ENCODE peak calls at places on chromosomes 6 and 20, in six cellular contexts. R is fibroblast of lung, X is cardiac fibroblast, P is epithelial cell of esophagus, M is AG04450, K is stomach. H is an unnamed sample.

GRCh38 chr20:38970302-38970701 is 8.2 kb downstream of the DHX35 start:
- DNase-seq in P (peak), X (peak), M (no peak), K (no peak), R (peak), H (peak)

GRCh38 chr6:137426007-137426689 is 68.0 kb downstream of the OLIG3 start:
- DNase-seq in R (no peak), X (no peak), P (no peak), M (no peak), K (no peak), H (no peak)

GRCh38 chr20:62141397-62142251 is 1.6 kb downstream of the PSMA7 start:
- DNase-seq in M (no peak), P (peak), R (no peak), X (peak), K (no peak), H (peak)

GRCh38 chr6:164561656-164562055 is 747.7 kb downstream of the C6orf118 start:
- DNase-seq in M (no peak), R (no peak), X (no peak), P (no peak), K (no peak), H (no peak)

GRCh38 chr6:50539441-50539840 is 173.9 kb upstream of the TFAP2D start:
- DNase-seq in X (no peak), P (peak), R (no peak), K (no peak), M (no peak), H (no peak)

GRCh38 chr6:1525364-1526038 is 84.2 kb upstream of the FOXC1 start:
- DNase-seq in P (peak), X (no peak), K (no peak), M (no peak), R (no peak), H (no peak)

GRCh38 chr20:51388227-51388626 is 154.3 kb downstream of the NFATC2 start:
- DNase-seq in P (peak), K (no peak), M (no peak), R (peak), X (no peak), H (peak)

GRCh38 chr20:57432874-57433491 is 41.8 kb downstream of the RBM38 start:
- DNase-seq in P (peak), K (peak), X (peak), R (peak), M (no peak), H (no peak)

GRCh38 chr20:52624270-52624669 is 347.9 kb upstream of the TSHZ2 start:
- DNase-seq in X (no peak), K (no peak), M (no peak), P (no peak), R (no peak), H (no peak)

GRCh38 chr6:166277021-166277420 is 31.2 kb downstream of the PRR18 start:
- DNase-seq in K (no peak), R (peak), M (no peak), X (peak), P (no peak), H (peak)

GRCh38 chr6:142885182-142885867 is 59.7 kb downstream of the HIVEP2 start:
- DNase-seq in P (peak), M (peak), R (peak), K (no peak), X (peak), H (peak)

GRCh38 chr6:165805604-165806003 is 142.6 kb upstream of the PDE10A start:
- DNase-seq in M (no peak), R (no peak), X (no peak), P (no peak), K (no peak), H (no peak)

GRCh38 chr6:135267085-135267484 is 86.0 kb downstream of the MYB start:
- DNase-seq in K (no peak), R (no peak), X (no peak), P (no peak), M (no peak), H (no peak)

GRCh38 chr6:43733471-43734293 is 36.3 kb upstream of the VEGFA start:
- DNase-seq in R (no peak), X (no peak), P (peak), M (no peak), K (peak), H (no peak)

GRCh38 chr20:43096471-43096870 is 93.2 kb downstream of the PTPRT start:
- DNase-seq in M (no peak), R (no peak), P (no peak), K (no peak), X (no peak), H (no peak)

GRCh38 chr6:56475736-56476457 is 166.8 kb downstream of the DST start:
- DNase-seq in X (peak), K (peak), M (no peak), R (peak), P (peak), H (no peak)

DNA sequence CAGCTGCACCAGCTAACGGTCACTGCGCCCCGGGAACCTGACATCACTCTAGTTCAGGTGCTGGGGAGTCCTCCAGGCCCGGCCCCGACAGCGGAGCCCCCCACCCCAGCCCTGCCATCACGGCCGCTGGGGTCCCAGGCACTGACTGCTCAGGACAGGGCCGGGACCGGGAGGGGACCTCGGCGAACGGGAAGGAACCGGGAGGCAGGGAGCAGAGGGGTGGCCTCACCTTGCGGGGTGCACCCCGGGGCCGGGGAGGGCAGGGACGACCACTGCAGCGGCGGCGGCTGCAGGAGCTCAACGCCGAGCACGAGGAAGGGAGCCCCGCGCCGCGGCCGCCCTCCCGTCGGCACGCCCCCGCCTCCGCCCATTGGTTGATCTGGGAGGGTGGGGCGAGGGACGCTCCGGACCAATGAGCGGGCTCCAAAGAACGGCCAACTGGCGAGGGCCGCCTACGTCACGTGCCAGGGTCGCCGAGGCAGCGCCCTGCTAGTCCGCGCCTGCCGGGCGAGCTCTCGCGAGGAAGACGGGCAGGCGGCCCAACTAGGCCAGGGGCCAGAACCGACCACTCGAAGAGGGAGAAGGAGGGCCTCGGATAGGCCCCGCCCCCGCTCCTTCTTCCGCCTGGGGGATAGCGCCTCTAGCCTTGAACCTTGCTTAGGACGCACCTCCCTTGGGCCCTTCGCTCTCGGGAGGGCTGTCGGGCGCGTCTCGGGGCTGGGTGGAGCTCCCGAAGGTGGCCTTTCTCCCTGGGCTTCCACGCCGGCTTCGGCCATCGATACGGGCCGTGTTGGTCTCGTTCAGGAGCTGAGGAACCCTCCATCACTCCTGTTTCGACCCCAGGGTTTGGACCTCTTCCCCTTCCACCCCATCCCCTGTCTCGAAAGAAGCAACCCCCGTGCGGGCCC is at the start of gene ADISSP:
- DNase-seq in K (peak), P (peak), M (peak), X (peak), R (peak), H (peak)
- TF ChIP-seq CTCF in K (no peak), P (no peak), M (peak), X (no peak), R (no peak), H (no peak)

GRCh38 chr6:36840471-36841461 is 1.5 kb upstream of the CPNE5 start:
- DNase-seq in X (peak), P (peak), R (no peak), M (no peak), K (no peak), H (no peak)
- H3K4me3 ChIP-seq in X (peak), P (peak), R (peak), M (peak), K (peak), H (peak)

DNA sequence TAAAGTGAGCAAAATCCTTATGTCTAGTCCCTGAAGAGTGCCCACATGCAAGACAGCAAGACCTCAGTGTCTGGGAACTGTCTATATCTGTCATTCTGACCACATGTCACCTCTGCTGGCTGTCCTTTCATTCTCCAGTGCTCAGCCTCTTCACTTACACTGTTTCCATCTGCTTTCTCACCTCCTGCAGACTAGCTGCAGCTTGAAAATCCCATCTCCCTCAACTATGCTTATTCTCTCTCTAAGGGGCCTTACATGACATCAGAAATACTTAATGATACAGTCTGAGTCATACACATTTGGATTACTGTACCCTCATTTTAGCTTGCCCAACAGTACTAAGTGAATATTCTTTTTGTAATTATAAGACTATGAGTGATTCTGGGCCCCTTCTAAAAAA is 587.8 kb downstream of the EPM2A start:
- DNase-seq in R (peak), K (no peak), M (no peak), X (no peak), P (peak), H (peak)
- TF ChIP-seq CTCF in R (no peak), K (no peak), M (no peak), X (no peak), P (no peak), H (no peak)

GRCh38 chr6:37783831-37784584 is 35.5 kb upstream of the ZFAND3 start:
- DNase-seq in M (no peak), R (peak), K (peak), X (peak), P (peak), H (peak)
- H3K4me3 ChIP-seq in M (peak), R (peak), K (peak), X (peak), P (peak), H (peak)

GRCh38 chr6:131807644-131808459 is at the start of gene ENPP1:
- DNase-seq in K (peak), P (peak), M (no peak), X (peak), R (peak), H (peak)
- TF ChIP-seq CTCF in K (peak), P (no peak), M (peak), X (peak), R (no peak), H (peak)

DNA sequence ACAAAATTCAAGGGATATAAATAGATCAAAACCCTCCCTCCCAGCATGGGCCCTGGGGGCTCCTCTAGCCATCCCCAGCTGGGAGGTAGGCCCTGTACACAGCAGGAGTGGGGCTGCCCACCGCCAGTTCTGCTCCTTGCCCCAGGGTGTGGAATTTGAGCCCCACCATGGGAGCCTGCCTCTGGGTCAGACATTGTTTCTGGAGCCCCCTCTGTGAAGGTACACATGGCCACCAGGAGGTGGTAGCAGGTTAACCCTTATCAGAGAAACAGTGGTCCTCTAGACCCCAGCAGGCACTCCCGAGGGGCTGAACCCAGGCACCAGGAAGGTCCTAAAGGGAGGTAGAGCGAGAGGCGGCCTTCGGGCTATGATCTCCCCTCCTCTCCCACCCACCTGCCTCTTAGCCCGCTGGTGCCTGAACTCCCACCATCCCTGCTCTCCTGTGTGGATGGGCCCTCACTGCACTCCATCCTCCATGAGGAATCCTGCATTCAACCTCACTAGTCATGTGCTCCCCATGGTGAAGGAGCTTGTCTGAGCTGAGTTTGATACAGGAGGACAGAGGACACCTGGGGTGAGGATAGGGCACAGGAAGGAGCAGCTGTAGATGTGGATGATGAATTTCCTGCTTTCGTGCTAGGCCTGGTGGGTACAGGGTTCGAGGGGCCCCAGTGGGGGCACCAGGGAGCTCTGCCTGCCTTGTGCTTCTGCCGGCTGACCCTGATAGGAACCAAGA is 114.9 kb downstream of the GRM4 start:
- DNase-seq in P (no peak), X (no peak), R (no peak), K (no peak), M (no peak), H (no peak)
- H3K4me3 ChIP-seq in P (no peak), X (no peak), R (no peak), K (no peak), M (no peak), H (no peak)

DNA sequence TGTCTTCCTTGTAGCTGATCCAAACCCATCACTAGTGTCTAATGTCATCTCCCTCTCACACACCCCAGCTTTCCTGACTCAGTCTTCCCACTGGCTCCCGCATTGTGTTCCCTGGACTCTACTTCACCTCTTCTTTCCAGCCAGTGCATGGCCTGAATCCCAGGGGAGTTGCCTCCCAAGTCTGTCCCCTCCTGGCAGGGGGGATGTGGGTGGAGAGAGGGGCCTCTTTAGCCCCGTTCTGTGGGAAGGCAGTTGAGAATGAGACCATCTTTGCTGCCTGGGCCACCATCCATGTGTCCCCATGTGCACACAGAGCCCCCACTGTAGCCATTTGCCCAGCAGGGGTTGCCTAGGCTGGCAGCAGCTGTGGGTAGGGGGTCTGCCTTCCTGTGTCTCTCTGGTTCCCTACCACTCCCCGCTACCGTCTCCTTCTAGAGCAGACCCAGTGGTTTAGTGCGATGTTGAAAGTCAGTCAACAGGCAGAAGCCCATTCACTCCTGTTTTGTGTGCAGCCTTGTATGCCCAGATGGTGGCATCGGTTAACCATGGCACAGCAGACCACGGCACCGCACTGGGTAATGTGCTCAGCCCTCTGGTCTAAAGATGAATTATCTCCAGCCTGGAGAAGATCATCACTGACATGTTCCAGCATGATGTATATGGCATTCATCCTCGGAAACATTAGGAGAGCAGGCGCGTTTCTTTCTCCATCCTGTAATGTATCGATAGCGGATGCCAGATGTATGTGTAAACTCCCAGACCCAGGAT is 178.8 kb upstream of the SNX9 start:
- DNase-seq in K (no peak), X (peak), M (no peak), P (peak), R (no peak), H (no peak)
- TF ChIP-seq CTCF in K (no peak), X (peak), M (peak), P (peak), R (peak), H (peak)

DNA sequence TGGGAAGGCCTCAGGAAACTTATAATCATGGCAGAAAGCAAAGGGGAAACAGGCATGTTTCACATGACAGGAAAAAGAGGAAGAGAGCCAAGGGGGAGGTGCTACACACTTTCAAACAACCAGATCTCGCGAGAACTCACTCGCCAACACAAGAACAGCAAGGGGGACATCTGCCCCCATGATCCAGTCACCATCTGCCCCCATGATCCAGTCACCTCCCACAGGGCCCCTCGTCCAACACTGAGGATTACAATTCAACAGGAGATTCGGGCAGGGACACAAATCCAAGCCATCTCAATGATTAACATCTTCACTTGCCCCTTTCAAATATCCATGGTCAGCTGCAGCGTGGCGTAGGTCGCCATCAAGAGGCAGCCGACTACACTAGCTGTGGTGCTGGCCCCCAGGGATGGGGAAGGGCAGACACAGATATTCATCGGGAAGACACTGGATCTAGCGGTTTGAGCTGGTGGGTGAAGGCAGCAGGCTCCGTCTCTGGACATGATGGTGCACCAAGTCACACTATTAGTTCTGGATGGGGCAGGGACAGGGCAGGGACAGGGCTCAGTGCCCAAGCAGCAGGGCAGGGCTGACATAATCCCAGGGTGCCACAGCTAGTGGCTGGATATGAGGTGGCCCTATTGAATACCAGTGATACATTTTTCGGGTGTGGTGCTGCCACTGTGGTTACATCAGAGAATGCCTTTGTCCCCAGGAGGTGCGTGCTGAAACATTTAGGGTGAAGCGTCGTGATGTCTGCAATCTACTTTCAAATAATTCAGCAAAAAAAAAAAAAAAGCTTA is 31.6 kb downstream of the TUBB2B start:
- DNase-seq in R (peak), P (no peak), X (no peak), K (no peak), M (no peak), H (peak)
- H3K4me3 ChIP-seq in R (no peak), P (no peak), X (no peak), K (no peak), M (no peak), H (no peak)

DNA sequence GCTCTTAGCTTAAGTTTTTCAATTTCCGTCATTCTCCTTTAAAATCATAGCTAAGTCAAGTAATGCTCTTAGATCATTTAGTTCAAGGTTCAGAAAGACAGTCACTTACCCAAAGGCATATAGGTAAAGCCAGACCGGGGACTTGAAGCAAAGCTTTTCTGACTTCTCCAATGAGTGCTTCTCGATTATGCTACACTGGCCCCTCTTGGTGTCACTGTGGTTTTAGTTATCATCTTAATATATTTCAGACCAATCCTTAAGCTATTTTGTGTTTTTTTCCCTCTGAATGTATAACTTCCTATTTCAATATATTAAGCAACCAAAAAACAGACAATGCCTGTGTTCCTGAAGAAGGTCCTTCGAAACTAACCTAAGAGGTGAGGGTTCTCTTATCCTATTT is 3.8 kb downstream of the PRDM1 start:
- DNase-seq in X (peak), P (no peak), K (no peak), M (no peak), R (peak), H (peak)
- TF ChIP-seq CTCF in X (no peak), P (peak), K (no peak), M (peak), R (peak), H (peak)

H was measured in fibroblast of mammary gland.